ENCODE peak calls at places on chromosomes 3 and 15, in eight cellular contexts. Q is heart left ventricle; B is lower leg skin; V is CD8-positive, alpha-beta T cell; R is OCI-LY7; A is Peyer's patch; J is heart right ventricle; S is ascending aorta. C is an unnamed sample.
A peak's percentile ranks its signal among the peaks of the same experiment; 100 is the strongest.

GRCh38 chr15:31472636-31473383 is 146.2 kb downstream of the KLF13 start:
- DNase-seq in Q (peak; percentile 46), B (peak; percentile 31), V (no peak), R (peak; percentile 39), A (peak; percentile 62), J (no peak), S (peak; percentile 66), C (peak; percentile 72)

GRCh38 chr3:120324185-120324584 is 25.0 kb downstream of the LRRC58 start:
- DNase-seq in Q (no peak), B (no peak), V (no peak), R (no peak), A (no peak), J (no peak), S (no peak), C (no peak)

GRCh38 chr3:23580337-23580736 is 225.4 kb upstream of the UBE2E1 start:
- DNase-seq in Q (no peak), B (no peak), V (no peak), R (no peak), A (no peak), J (no peak), S (no peak), C (no peak)

GRCh38 chr3:86381247-86381646 is 609.7 kb downstream of the VGLL3 start:
- DNase-seq in Q (no peak), B (no peak), V (no peak), R (no peak), A (no peak), J (no peak), S (no peak), C (no peak)

GRCh38 chr15:74505837-74506514 is 35.0 kb upstream of the ARID3B start:
- DNase-seq in Q (no peak), B (no peak), V (no peak), R (no peak), A (no peak), J (no peak), S (no peak), C (no peak)

GRCh38 chr15:88834211-88834812 is 31.1 kb downstream of the ACAN start:
- DNase-seq in Q (no peak), B (no peak), V (no peak), R (peak; percentile 16), A (peak; percentile 30), J (peak; percentile 44), S (peak; percentile 85), C (no peak)

GRCh38 chr3:16877527-16877926 is 7.2 kb upstream of the PLCL2 start:
- DNase-seq in Q (no peak), B (no peak), V (no peak), R (no peak), A (no peak), J (no peak), S (no peak), C (no peak)

GRCh38 chr3:187696036-187696435 is 6.3 kb downstream of the RTP2 start:
- DNase-seq in Q (no peak), B (no peak), V (no peak), R (no peak), A (no peak), J (no peak), S (no peak), C (no peak)

GRCh38 chr3:114452176-114452744 is 158.4 kb downstream of the TIGIT start:
- DNase-seq in Q (no peak), B (no peak), V (no peak), R (peak; percentile 20), A (no peak), J (no peak), S (no peak), C (no peak)

GRCh38 chr3:123667784-123668183 is 82.9 kb upstream of the HACD2 start:
- DNase-seq in Q (no peak), B (no peak), V (no peak), R (no peak), A (no peak), J (no peak), S (no peak), C (peak; percentile 36)
- H3K4me3 ChIP-seq in Q (no peak overlapping the region), B (no peak overlapping the region), V (no peak overlapping the region), R (no peak overlapping the region), A (no peak overlapping the region), J (no peak overlapping the region), S (no peak overlapping the region), C (no peak overlapping the region)

DNA sequence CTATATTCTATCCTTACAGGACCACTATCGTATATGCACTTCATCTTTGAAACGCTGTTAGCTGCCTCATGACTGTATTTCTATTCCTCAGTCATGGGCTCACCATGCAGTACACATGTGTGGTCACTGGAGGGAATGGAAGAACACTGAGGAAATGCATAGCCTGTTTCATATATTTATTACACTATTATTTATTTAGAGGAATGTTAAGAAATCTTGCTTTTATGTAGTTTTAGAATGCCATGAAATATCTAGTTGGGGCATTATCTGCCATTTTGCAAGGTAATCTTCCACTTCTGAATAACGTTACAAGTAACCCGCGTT is 155.7 kb downstream of the IGF1R start:
- DNase-seq in Q (no peak), B (no peak), V (no peak), R (no peak), A (no peak), J (no peak), S (no peak), C (no peak)
- TF ChIP-seq CTCF in Q (no peak), B (no peak), V (no peak), R (no peak), A (no peak), J (no peak), S (no peak), C (no peak)

GRCh38 chr3:9777695-9778023 is 7.9 kb upstream of the CAMK1 start:
- DNase-seq in Q (no peak), B (no peak), V (no peak), R (no peak), A (no peak), J (no peak), S (no peak), C (no peak)
- H3K4me3 ChIP-seq in Q (no peak overlapping the region), B (no peak overlapping the region), V (no peak overlapping the region), R (no peak overlapping the region), A (no peak overlapping the region), J (no peak overlapping the region), S (no peak overlapping the region), C (no peak overlapping the region)

DNA sequence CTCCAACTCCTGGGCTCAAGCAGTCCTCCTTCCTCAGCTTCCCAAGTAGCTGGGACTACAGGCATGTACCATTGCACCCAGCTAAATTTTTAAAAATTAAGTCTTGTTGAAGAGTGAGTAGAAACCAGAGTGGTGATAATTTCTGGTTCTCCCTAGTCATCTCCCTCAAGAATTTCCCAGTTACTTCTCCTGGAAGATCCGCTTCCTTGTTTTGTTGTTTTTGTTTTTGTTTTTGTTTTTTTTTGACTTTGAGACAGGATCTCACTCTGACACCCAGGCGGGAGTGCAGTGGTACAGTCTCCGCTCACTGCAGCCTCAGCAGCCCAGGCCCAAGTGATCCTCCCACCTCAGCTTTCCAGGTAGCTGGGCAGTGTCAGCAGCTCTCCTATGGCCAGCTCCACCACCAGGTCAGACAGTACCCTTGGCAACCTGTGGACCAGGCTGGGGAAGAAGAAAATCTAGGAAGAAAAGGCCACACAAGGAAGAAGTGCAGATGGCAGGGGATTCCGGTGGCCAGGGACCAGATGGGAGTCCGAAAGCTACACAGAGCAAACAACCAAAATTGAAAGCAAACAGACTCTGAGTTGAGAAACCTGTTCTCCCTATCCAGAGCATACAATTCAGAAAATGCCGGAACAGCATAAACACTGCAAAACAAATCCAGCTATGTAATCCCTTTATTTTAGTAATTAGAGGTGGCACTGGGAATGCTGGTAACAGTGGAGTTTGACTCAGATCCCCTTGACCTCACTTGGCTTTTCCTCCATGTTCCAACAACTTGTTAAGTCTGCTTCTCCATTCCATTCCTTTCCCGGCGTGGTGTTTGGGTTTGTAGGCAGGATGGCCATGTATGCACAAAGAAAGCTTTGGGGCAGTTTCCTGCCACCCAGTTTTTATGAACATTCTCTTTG is 266.6 kb upstream of the CTDSPL start:
- DNase-seq in Q (no peak), B (no peak), V (no peak), R (no peak), A (no peak), J (no peak), S (no peak), C (no peak)
- TF ChIP-seq CTCF in Q (no peak), B (no peak), V (no peak), R (no peak), A (no peak), J (no peak), S (no peak), C (no peak)

GRCh38 chr3:152205097-152205593 is 63.6 kb upstream of the MBNL1 start:
- DNase-seq in Q (no peak), B (no peak), V (no peak), R (peak; percentile 48), A (no peak), J (no peak), S (no peak), C (peak; percentile 44)
- H3K4me3 ChIP-seq in Q (peak overlapping the region; percentile 43), B (no peak overlapping the region), V (peak overlapping the region; percentile 53), R (peak overlapping the region; percentile 60), A (no peak overlapping the region), J (no peak overlapping the region), S (peak overlapping the region; percentile 43), C (peak overlapping the region; percentile 26)

C was measured in GM06990.